ENCODE peak calls at places on chromosome 14, in six cellular contexts. H, G, N, B, V and J are unnamed samples.

GRCh38 chr14:28678887-28679286 is 87.7 kb upstream of the FOXG1 start:
- DNase-seq in H (peak), V (no peak), N (no peak), G (no peak), B (no peak), J (no peak)

GRCh38 chr14:64095620-64096019 is 198.6 kb downstream of the ESR2 start:
- DNase-seq in H (no peak), N (no peak), V (no peak), G (no peak), B (peak), J (no peak)

GRCh38 chr14:95228240-95228639 is 70.9 kb upstream of the DICER1 start:
- DNase-seq in H (no peak), G (no peak), N (no peak), V (no peak), B (no peak), J (no peak)

GRCh38 chr14:34174973-34175372 is 224.1 kb upstream of the EGLN3 start:
- DNase-seq in N (no peak), V (no peak), G (no peak), B (no peak), H (no peak), J (no peak)

GRCh38 chr14:102510616-102511520 is 1.3 kb upstream of the ANKRD9 start:
- DNase-seq in H (peak), V (peak), N (no peak), B (no peak), G (no peak), J (peak)

GRCh38 chr14:69845787-69846186 is 33.4 kb upstream of the SMOC1 start:
- DNase-seq in V (no peak), B (peak), N (no peak), H (peak), G (no peak), J (peak)

GRCh38 chr14:59161571-59162175 is 26.8 kb upstream of the DAAM1 start:
- DNase-seq in B (peak), H (peak), V (no peak), N (no peak), G (peak), J (no peak)

GRCh38 chr14:68685419-68686211 is 107.3 kb downstream of the ZFP36L1 start:
- DNase-seq in B (peak), V (no peak), N (peak), G (no peak), H (peak), J (no peak)

GRCh38 chr14:59406454-59407245 is 58.5 kb downstream of the GPR135 start:
- DNase-seq in G (no peak), H (peak), V (no peak), B (peak), N (no peak), J (no peak)

GRCh38 chr14:58605465-58605864 is 32.3 kb upstream of the DACT1 start:
- DNase-seq in V (no peak), N (no peak), H (no peak), G (no peak), B (no peak), J (no peak)

GRCh38 chr14:71647086-71647784 is 285.0 kb upstream of the RGS6 start:
- DNase-seq in N (no peak), V (no peak), G (no peak), B (no peak), H (no peak), J (no peak)

GRCh38 chr14:33932526-33933292 is 18.2 kb downstream of the EGLN3 start:
- DNase-seq in V (no peak), G (no peak), B (no peak), H (no peak), N (no peak), J (no peak)

GRCh38 chr14:71166434-71166833 is 259.2 kb downstream of the PCNX1 start:
- DNase-seq in B (peak), V (peak), G (peak), H (peak), N (no peak), J (peak)

GRCh38 chr14:33309081-33309480 is 370.4 kb downstream of the NPAS3 start:
- DNase-seq in B (no peak), H (no peak), G (no peak), V (no peak), N (no peak), J (no peak)

GRCh38 chr14:31561155-31561846 is at the start of gene NUBPL:
- DNase-seq in V (peak), G (peak), H (peak), B (peak), N (peak), J (peak)
- TF ChIP-seq BHLHE40 in V (no peak), G (no peak), H (peak), B (no peak), N (peak), J (no peak)

GRCh38 chr14:37559386-37559785 is 35.7 kb downstream of the FOXA1 start:
- DNase-seq in V (no peak), H (no peak), B (peak), G (no peak), N (no peak), J (no peak)

GRCh38 chr14:37553935-37554550 is 41.0 kb downstream of the FOXA1 start:
- DNase-seq in H (peak), N (no peak), V (no peak), B (no peak), G (no peak), J (no peak)

GRCh38 chr14:37563189-37563588 is 31.9 kb downstream of the FOXA1 start:
- DNase-seq in N (no peak), G (no peak), B (no peak), H (no peak), V (no peak), J (no peak)

GRCh38 chr14:37558740-37559139 is 36.3 kb downstream of the FOXA1 start:
- DNase-seq in G (no peak), H (no peak), N (no peak), B (no peak), V (no peak), J (no peak)
- TF ChIP-seq BHLHE40 in G (no peak), H (no peak), N (no peak), B (no peak), V (no peak), J (no peak)

GRCh38 chr14:25396128-25396527 is 346.2 kb upstream of the STXBP6 start:
- DNase-seq in V (no peak), B (no peak), N (no peak), H (no peak), G (no peak), J (no peak)

GRCh38 chr14:25394791-25395391 is 344.9 kb upstream of the STXBP6 start:
- DNase-seq in G (no peak), N (no peak), B (no peak), V (no peak), H (no peak), J (no peak)

GRCh38 chr14:25400607-25401206 is 350.8 kb upstream of the STXBP6 start:
- DNase-seq in G (no peak), H (peak), N (no peak), B (peak), V (peak), J (peak)
- TF ChIP-seq BHLHE40 in G (no peak), H (no peak), N (no peak), B (no peak), V (no peak), J (no peak)

GRCh38 chr14:105857816-105858675 is 331.7 kb downstream of the TMEM121 start:
- DNase-seq in V (no peak), H (no peak), G (no peak), B (no peak), N (no peak), J (no peak)
- TF ChIP-seq BHLHE40 in V (no peak), H (no peak), G (no peak), B (no peak), N (no peak), J (no peak)

DNA sequence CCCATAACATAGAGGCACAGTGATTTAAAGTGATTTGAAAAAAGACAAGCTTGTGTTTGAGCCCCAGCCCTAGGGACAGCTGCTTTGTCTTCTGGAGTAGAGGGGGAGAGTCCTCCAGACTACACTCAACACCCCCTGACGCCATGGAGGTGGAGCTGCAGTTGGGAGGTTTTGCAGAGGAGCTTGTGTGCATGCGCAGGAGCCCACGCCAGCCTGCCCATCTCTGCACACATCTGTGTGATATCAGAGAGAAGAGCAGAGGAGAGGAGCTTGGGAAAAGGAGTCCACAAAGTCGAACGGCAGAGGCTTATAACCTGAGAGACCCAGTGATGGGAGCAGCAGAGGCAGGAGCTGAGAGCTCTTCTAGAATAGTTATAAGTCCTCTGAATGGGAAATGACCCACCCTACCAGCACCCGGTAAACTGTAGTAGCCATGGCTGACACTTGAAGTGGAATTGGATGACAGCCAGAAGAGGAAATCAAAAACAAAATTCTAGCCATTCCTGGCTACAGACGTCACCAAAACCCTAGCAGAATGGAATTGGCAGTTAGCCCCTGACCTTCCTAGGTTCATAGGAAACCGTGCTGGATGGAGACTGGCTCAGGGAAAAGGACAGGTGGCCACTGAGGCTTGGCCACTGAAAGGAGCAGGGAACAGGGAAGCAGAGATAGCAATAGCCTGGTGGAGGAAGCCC is 185.1 kb upstream of the VASH1 start:
- DNase-seq in B (peak), G (no peak), V (no peak), H (no peak), N (no peak), J (no peak)
- TF ChIP-seq BHLHE40 in B (no peak), G (no peak), V (no peak), H (no peak), N (no peak), J (no peak)

GRCh38 chr14:94027566-94028449 is 1.7 kb downstream of the OTUB2 start:
- DNase-seq in V (no peak), B (no peak), H (no peak), N (no peak), G (no peak), J (no peak)
- TF ChIP-seq BHLHE40 in V (no peak), B (no peak), H (no peak), N (no peak), G (no peak), J (no peak)

GRCh38 chr14:91870001-91870400 is 2.7 kb upstream of the TC2N start:
- DNase-seq in V (no peak), N (no peak), B (no peak), G (no peak), H (peak), J (no peak)
- TF ChIP-seq BHLHE40 in V (no peak), N (no peak), B (no peak), G (no peak), H (no peak), J (no peak)